ENCODE peak calls at places on chromosomes 16 and 17, in nine cellular contexts. P is ovary; N is thoracic aorta; Y is stimulated activated CD8-positive, alpha-beta memory T cell treated with anti-CD3 and anti-CD28 coated beads, Interleukin-15, amount 100 ng/mL, for 48 hours; E is globus pallidus; W is activated T-cell treated with anti-CD3 and anti-CD28 coated beads, Interleukin-2, amount 50 U/mL, for 72 hours; V is activated CD8-positive, alpha-beta memory T cell treated with anti-CD3 and anti-CD28 coated beads, Interleukin-2, amount 50 U/mL, for 4 hours; C is AG08396; F is stimulated activated CD4-positive, alpha-beta T cell treated with anti-CD3 and anti-CD28 coated beads, Interleukin-4, amount 100 ng/mL, for 1 hour. I is an unnamed sample.

GRCh38 chr16:75225092-75225491 is 6.3 kb downstream of the CTRB1 start:
- DNase-seq in P (no peak), N (no peak), Y (no peak), E (no peak), W (no peak), V (no peak), C (no peak), F (no peak), I (no peak)

GRCh38 chr17:77441130-77441920 is 300.6 kb downstream of the SEC14L1 start:
- DNase-seq in P (no peak), N (no peak), Y (peak; percentile 61), E (no peak), W (peak; percentile 84), V (peak; percentile 66), C (no peak), F (peak; percentile 72), I (peak; percentile 75)

GRCh38 chr17:38982858-38983746 is 15.9 kb upstream of the FBXO47 start:
- DNase-seq in P (peak; percentile 68), N (no peak), Y (no peak), E (peak; percentile 51), W (peak; percentile 33), V (peak; percentile 38), C (peak; percentile 56), F (peak; percentile 16), I (peak; percentile 17)

GRCh38 chr16:23987443-23987842 is 151.7 kb downstream of the PRKCB start:
- DNase-seq in P (no peak), N (no peak), Y (no peak), E (no peak), W (no peak), V (no peak), C (no peak), F (no peak), I (no peak)

GRCh38 chr17:45009676-45010467 is 41.6 kb downstream of the DCAKD start:
- DNase-seq in P (no peak), N (no peak), Y (no peak), E (no peak), W (no peak), V (no peak), C (no peak), F (no peak), I (no peak)

GRCh38 chr17:5838661-5839300 is 231.4 kb upstream of the WSCD1 start:
- DNase-seq in P (no peak), N (no peak), Y (no peak), E (peak; percentile 48), W (no peak), V (no peak), C (no peak), F (no peak), I (no peak)

GRCh38 chr17:58525239-58525638 is 10.8 kb upstream of the MTMR4 start:
- DNase-seq in P (peak; percentile 67), N (peak; percentile 31), Y (no peak), E (no peak), W (no peak), V (no peak), C (peak; percentile 60), F (no peak), I (no peak)

GRCh38 chr17:2138318-2138717 is 83.4 kb downstream of the HIC1 start:
- DNase-seq in P (no peak), N (no peak), Y (no peak), E (no peak), W (peak; percentile 16), V (no peak), C (no peak), F (no peak), I (no peak)

GRCh38 chr17:29066603-29067002 is 23.7 kb downstream of the PIPOX start:
- DNase-seq in P (no peak), N (no peak), Y (no peak), E (no peak), W (no peak), V (no peak), C (no peak), F (no peak), I (no peak)

GRCh38 chr17:66508896-66509843 is 206.8 kb downstream of the PRKCA start:
- DNase-seq in P (no peak), N (no peak), Y (peak; percentile 32), E (no peak), W (peak; percentile 79), V (peak; percentile 29), C (peak; percentile 47), F (peak; percentile 45), I (peak; percentile 65)

GRCh38 chr16:89953671-89954406 is 5.3 kb downstream of the DEF8 start:
- DNase-seq in P (no peak), N (no peak), Y (no peak), E (no peak), W (no peak), V (no peak), C (no peak), F (no peak), I (no peak)

GRCh38 chr17:18344021-18344420 is 19.3 kb downstream of the SHMT1 start:
- DNase-seq in P (no peak), N (no peak), Y (no peak), E (no peak), W (no peak), V (no peak), C (no peak), F (no peak), I (no peak)

GRCh38 chr16:88008835-88009234 is 57.6 kb downstream of the BANP start:
- DNase-seq in P (no peak), N (no peak), Y (no peak), E (no peak), W (no peak), V (no peak), C (no peak), F (no peak), I (no peak)

GRCh38 chr17:77409282-77410161 is 268.8 kb downstream of the SEC14L1 start:
- DNase-seq in P (peak; percentile 70), N (peak; percentile 71), Y (no peak), E (no peak), W (peak; percentile 41), V (no peak), C (peak; percentile 80), F (no peak), I (peak; percentile 24)

GRCh38 chr16:79651363-79651762 is 50.8 kb upstream of the MAF start:
- DNase-seq in P (peak; percentile 44), N (peak; percentile 29), Y (no peak), E (peak; percentile 81), W (no peak), V (no peak), C (peak; percentile 71), F (no peak), I (no peak)

GRCh38 chr16:74724820-74725549 is 24.3 kb upstream of the MLKL start:
- DNase-seq in P (no peak), N (no peak), Y (no peak), E (peak; percentile 99), W (no peak), V (no peak), C (peak; percentile 88), F (no peak), I (no peak)

GRCh38 chr16:80804061-80804450 is 342 bp downstream of the CDYL2 start:
- DNase-seq in P (no peak), N (no peak), Y (peak; percentile 20), E (no peak), W (peak; percentile 75), V (peak; percentile 60), C (peak; percentile 79), F (peak; percentile 74), I (peak; percentile 71)

GRCh38 chr16:2095918-2096582 is 39.6 kb downstream of the PKD1 start:
- DNase-seq in P (no peak), N (no peak), Y (no peak), E (no peak), W (no peak), V (no peak), C (no peak), F (no peak), I (no peak)

GRCh38 chr17:38619937-38620550 is 14.3 kb upstream of the SRCIN1 start:
- DNase-seq in P (no peak), N (no peak), Y (no peak), E (no peak), W (no peak), V (no peak), C (no peak), F (no peak), I (no peak)

GRCh38 chr17:59427425-59427921 is 96.0 kb downstream of the YPEL2 start:
- DNase-seq in P (no peak), N (no peak), Y (peak; percentile 32), E (peak; percentile 84), W (peak; percentile 73), V (peak; percentile 23), C (peak; percentile 41), F (peak; percentile 34), I (peak; percentile 56)

GRCh38 chr17:74785981-74786360 is 9.8 kb upstream of the NAT9 start:
- DNase-seq in P (no peak), N (no peak), Y (no peak), E (no peak), W (no peak), V (no peak), C (no peak), F (no peak), I (no peak)

GRCh38 chr17:77869665-77870132 is 88.8 kb upstream of the TNRC6C start:
- DNase-seq in P (no peak), N (no peak), Y (no peak), E (no peak), W (no peak), V (no peak), C (no peak), F (no peak), I (no peak)

GRCh38 chr17:45783593-45784292 is 377 bp upstream of the CRHR1 start:
- DNase-seq in P (peak; percentile 24), N (no peak), Y (no peak), E (peak; percentile 22), W (peak; percentile 18), V (no peak), C (no peak), F (peak; percentile 18), I (no peak)

GRCh38 chr17:70855401-70856054 is 686.2 kb downstream of the KCNJ2 start:
- DNase-seq in P (no peak), N (no peak), Y (no peak), E (no peak), W (no peak), V (no peak), C (peak; percentile 41), F (no peak), I (no peak)

GRCh38 chr17:67689534-67690177 is 28.1 kb upstream of the NOL11 start:
- DNase-seq in P (peak; percentile 71), N (peak; percentile 11), Y (peak; percentile 16), E (peak; percentile 57), W (peak; percentile 44), V (peak; percentile 41), C (peak; percentile 63), F (peak; percentile 7), I (peak; percentile 2)

GRCh38 chr16:64098451-64098850 is 1023.4 kb downstream of the CDH11 start:
- DNase-seq in P (no peak), N (no peak), Y (no peak), E (no peak), W (no peak), V (no peak), C (no peak), F (no peak), I (no peak)

GRCh38 chr17:27760069-27760885 is 40.1 kb downstream of the NOS2 start:
- DNase-seq in P (peak; percentile 68), N (peak; percentile 22), Y (peak; percentile 51), E (peak; percentile 15), W (peak; percentile 63), V (peak; percentile 74), C (peak; percentile 54), F (peak; percentile 77), I (peak; percentile 59)

GRCh38 chr17:40303009-40303657 is 5.8 kb upstream of the RARA start:
- DNase-seq in P (peak; percentile 68), N (no peak), Y (no peak), E (peak; percentile 66), W (no peak), V (peak; percentile 62), C (peak; percentile 51), F (no peak), I (peak; percentile 23)

GRCh38 chr17:79842136-79842655 is 3.0 kb upstream of the CBX4 start:
- DNase-seq in P (peak; percentile 35), N (no peak), Y (no peak), E (no peak), W (no peak), V (no peak), C (no peak), F (no peak), I (no peak)